ENCODE peak calls at places on chromosome 1, in nine cellular contexts. P, B, X, F, M, R, Q, J and G are unnamed samples.

GRCh38 chr1:230148194-230148581 is 81.2 kb downstream of the GALNT2 start:
- DNase-seq in P (no peak), B (no peak), X (no peak), F (peak), M (no peak), R (no peak), Q (no peak), J (no peak), G (no peak)

GRCh38 chr1:206445116-206445515 is 25.2 kb upstream of the IKBKE start:
- DNase-seq in P (no peak), B (no peak), X (no peak), F (no peak), M (no peak), R (no peak), Q (no peak), J (no peak), G (peak)

GRCh38 chr1:219621047-219621786 is 8.3 kb upstream of the ZC3H11B start:
- DNase-seq in P (no peak), B (no peak), X (no peak), F (no peak), M (no peak), R (no peak), Q (no peak), J (no peak), G (no peak)

GRCh38 chr1:116760487-116760886 is 6.3 kb downstream of the CD2 start:
- DNase-seq in P (no peak), B (no peak), X (no peak), F (no peak), M (no peak), R (no peak), Q (no peak), J (no peak), G (no peak)

GRCh38 chr1:155268630-155269029 is 4.7 kb downstream of the CLK2 start:
- DNase-seq in P (no peak), B (no peak), X (no peak), F (no peak), M (no peak), R (no peak), Q (no peak), J (no peak), G (no peak)

GRCh38 chr1:36175137-36176095 is 19.5 kb downstream of the MAP7D1 start:
- DNase-seq in P (peak), B (no peak), X (no peak), F (peak), M (peak), R (no peak), Q (no peak), J (peak), G (peak)

GRCh38 chr1:84583648-84584047 is 9.4 kb upstream of the CTBS start:
- DNase-seq in P (no peak), B (no peak), X (no peak), F (peak), M (peak), R (no peak), Q (no peak), J (no peak), G (no peak)

GRCh38 chr1:47444578-47445465 is 7.0 kb downstream of the FOXD2 start:
- DNase-seq in P (peak), B (no peak), X (no peak), F (no peak), M (peak), R (no peak), Q (no peak), J (peak), G (peak)

GRCh38 chr1:21616372-21616771 is 52.8 kb downstream of the RAP1GAP start:
- DNase-seq in P (no peak), B (no peak), X (no peak), F (no peak), M (no peak), R (no peak), Q (no peak), J (no peak), G (no peak)

GRCh38 chr1:153933955-153934354 is 11.2 kb upstream of the GATAD2B start:
- DNase-seq in P (no peak), B (no peak), X (no peak), F (no peak), M (no peak), R (no peak), Q (no peak), J (no peak), G (no peak)

GRCh38 chr1:28521502-28522164 is 15.8 kb downstream of the RCC1 start:
- DNase-seq in P (no peak), B (no peak), X (no peak), F (no peak), M (no peak), R (no peak), Q (no peak), J (no peak), G (no peak)

GRCh38 chr1:16236091-16236494 is 890 bp downstream of the CPLANE2 start:
- DNase-seq in P (peak), B (no peak), X (peak), F (peak), M (peak), R (no peak), Q (no peak), J (peak), G (peak)

GRCh38 chr1:62856964-62857363 is 73.0 kb downstream of the ATG4C start:
- DNase-seq in P (no peak), B (no peak), X (no peak), F (no peak), M (no peak), R (no peak), Q (no peak), J (no peak), G (no peak)